ENCODE peak calls at places on chromosomes 7 and 10, in seven cellular contexts. L is HepG2, A is sigmoid colon, J is cardiac muscle cell, T is tibial artery, B is tibial nerve, H is H9. K is an unnamed sample.
A peak's percentile ranks its signal among the peaks of the same experiment; 100 is the strongest.

GRCh38 chr7:1647961-1648631 is 22.0 kb upstream of the ELFN1 start:
- DNase-seq in L (no peak), A (no peak), J (peak; percentile 87), T (peak; percentile 78), B (no peak), H (no peak), K (no peak)

GRCh38 chr7:142612264-142612881 is 136.9 kb upstream of the PRSS1 start:
- DNase-seq in L (no peak), A (no peak), J (no peak), T (no peak), B (no peak), H (no peak), K (no peak)

GRCh38 chr10:34647848-34648247 is 167.2 kb downstream of the PARD3 start:
- DNase-seq in L (no peak), A (no peak), J (no peak), T (no peak), B (no peak), H (no peak), K (no peak)

GRCh38 chr7:99372275-99373085 is 2.0 kb upstream of the ARPC1B start:
- DNase-seq in L (peak; percentile 97), A (peak; percentile 71), J (peak; percentile 87), T (no peak), B (no peak), H (no peak), K (peak; percentile 74)

GRCh38 chr10:115947104-115947503 is 325.9 kb downstream of the GFRA1 start:
- DNase-seq in L (no peak), A (no peak), J (no peak), T (no peak), B (no peak), H (no peak), K (no peak)

GRCh38 chr7:120097020-120097419 is 176.0 kb upstream of the KCND2 start:
- DNase-seq in L (no peak), A (no peak), J (no peak), T (no peak), B (no peak), H (no peak), K (no peak)

GRCh38 chr10:80275135-80275498 is 14.3 kb downstream of the MAT1A start:
- DNase-seq in L (no peak), A (no peak), J (no peak), T (no peak), B (no peak), H (no peak), K (no peak)

GRCh38 chr7:63899691-63900393 is 98.8 kb upstream of the ZNF722 start:
- DNase-seq in L (no peak), A (peak; percentile 76), J (no peak), T (peak; percentile 87), B (peak; percentile 60), H (no peak), K (peak; percentile 86)

GRCh38 chr7:141737836-141738591 is at the start of gene SSBP1:
- DNase-seq in L (peak; percentile 94), A (peak; percentile 94), J (peak; percentile 96), T (peak; percentile 94), B (peak; percentile 69), H (peak; percentile 94), K (peak; percentile 94)

GRCh38 chr7:74627699-74628411 is 29.7 kb upstream of the GTF2I start:
- DNase-seq in L (peak; percentile 93), A (peak; percentile 74), J (peak; percentile 70), T (no peak), B (no peak), H (peak; percentile 47), K (peak; percentile 66)

GRCh38 chr10:91051834-91052233 is 130.9 kb upstream of the ANKRD1 start:
- DNase-seq in L (no peak), A (peak; percentile 72), J (no peak), T (no peak), B (peak; percentile 33), H (no peak), K (no peak)

GRCh38 chr7:150943453-150943814 is 34.7 kb downstream of the KCNH2 start:
- DNase-seq in L (no peak), A (peak; percentile 46), J (no peak), T (no peak), B (no peak), H (no peak), K (no peak)

GRCh38 chr10:62043493-62043938 is 142.0 kb downstream of the ARID5B start:
- DNase-seq in L (no peak), A (no peak), J (no peak), T (no peak), B (no peak), H (no peak), K (no peak)

GRCh38 chr10:65911431-65911830 is 1014.4 kb upstream of the LRRTM3 start:
- DNase-seq in L (no peak), A (no peak), J (no peak), T (no peak), B (no peak), H (no peak), K (no peak)

GRCh38 chr10:114635101-114635500 is 23.0 kb downstream of the ABLIM1 start:
- DNase-seq in L (no peak), A (no peak), J (peak; percentile 24), T (no peak), B (no peak), H (no peak), K (no peak)

GRCh38 chr10:114631678-114632417 is 26.2 kb downstream of the ABLIM1 start:
- DNase-seq in L (peak; percentile 76), A (peak; percentile 67), J (peak; percentile 77), T (no peak), B (no peak), H (peak; percentile 55), K (no peak)

GRCh38 chr10:114635797-114636550 is 22.1 kb downstream of the ABLIM1 start:
- DNase-seq in L (no peak), A (no peak), J (no peak), T (no peak), B (no peak), H (no peak), K (no peak)

GRCh38 chr10:114632869-114633715 is 25.0 kb downstream of the ABLIM1 start:
- DNase-seq in L (peak; percentile 43), A (peak; percentile 68), J (peak; percentile 80), T (peak; percentile 80), B (no peak), H (no peak), K (peak; percentile 48)

DNA sequence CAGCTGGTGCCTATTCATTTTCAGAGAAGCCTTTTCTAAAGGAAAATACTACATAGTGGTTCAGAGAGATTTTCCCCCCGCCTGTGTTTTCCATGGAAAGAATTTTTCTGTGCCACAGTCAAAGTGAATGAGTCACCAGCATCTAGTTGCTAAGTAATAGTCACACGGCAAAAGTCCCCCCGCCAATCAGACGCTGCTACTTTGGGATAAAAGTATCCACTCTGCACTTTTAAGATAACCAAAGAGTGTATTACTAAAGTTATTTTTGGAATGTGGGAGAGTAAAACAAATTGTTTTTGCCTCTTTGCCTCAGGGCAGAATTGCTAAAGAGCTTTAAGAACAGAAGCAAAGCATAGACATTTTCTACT is 23.5 kb downstream of the ABLIM1 start:
- DNase-seq in L (peak; percentile 62), A (peak; percentile 82), J (peak; percentile 86), T (peak; percentile 86), B (peak; percentile 45), H (no peak), K (peak; percentile 79)
- H3K4me1 ChIP-seq in L (peaks cover 46% of the 10 kb centered on the region), A (peaks cover 39% of the 10 kb centered on the region), J (peaks cover 71% of the 10 kb centered on the region), T (peaks cover 30% of the 10 kb centered on the region), B (peaks cover 18% of the 10 kb centered on the region), H (peaks cover 4% of the 10 kb centered on the region), K (peaks cover 16% of the 10 kb centered on the region)

GRCh38 chr10:112791447-112791846 is 158.6 kb upstream of the TCF7L2 start:
- DNase-seq in L (no peak), A (no peak), J (no peak), T (no peak), B (no peak), H (no peak), K (no peak)

GRCh38 chr10:112789248-112789647 is 160.8 kb upstream of the TCF7L2 start:
- DNase-seq in L (no peak), A (no peak), J (no peak), T (no peak), B (no peak), H (no peak), K (no peak)

GRCh38 chr10:112792487-112793196 is 157.4 kb upstream of the TCF7L2 start:
- DNase-seq in L (no peak), A (peak; percentile 86), J (no peak), T (peak; percentile 86), B (no peak), H (no peak), K (no peak)

GRCh38 chr10:112790030-112790429 is 160.0 kb upstream of the TCF7L2 start:
- DNase-seq in L (no peak), A (no peak), J (no peak), T (no peak), B (no peak), H (no peak), K (no peak)

DNA sequence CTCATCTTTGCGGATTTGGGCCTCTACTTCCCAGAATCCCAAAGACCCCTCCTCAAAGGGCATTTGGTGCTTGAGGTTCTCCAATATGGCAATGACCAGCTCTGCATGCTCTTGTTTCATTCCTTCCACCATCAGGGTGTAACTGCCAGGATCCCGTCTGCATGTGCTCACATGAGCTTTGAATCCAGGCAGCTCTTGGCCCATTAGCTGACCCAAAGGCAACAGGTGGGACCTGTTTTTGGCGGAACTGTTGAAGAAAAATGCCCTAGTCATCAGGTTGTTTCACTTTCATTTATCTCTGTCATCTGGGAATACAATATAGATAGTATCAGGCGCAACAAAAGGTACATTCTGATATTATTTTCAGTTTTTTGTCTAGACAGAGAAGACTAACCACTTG is 159.1 kb upstream of the TCF7L2 start:
- DNase-seq in L (no peak), A (no peak), J (no peak), T (no peak), B (no peak), H (no peak), K (peak; percentile 16)
- H3K27ac ChIP-seq in L (no peak overlapping the region), A (no peak overlapping the region), J (no peak overlapping the region), T (no peak overlapping the region), B (no peak overlapping the region), H (no peak overlapping the region), K (no peak overlapping the region)

DNA sequence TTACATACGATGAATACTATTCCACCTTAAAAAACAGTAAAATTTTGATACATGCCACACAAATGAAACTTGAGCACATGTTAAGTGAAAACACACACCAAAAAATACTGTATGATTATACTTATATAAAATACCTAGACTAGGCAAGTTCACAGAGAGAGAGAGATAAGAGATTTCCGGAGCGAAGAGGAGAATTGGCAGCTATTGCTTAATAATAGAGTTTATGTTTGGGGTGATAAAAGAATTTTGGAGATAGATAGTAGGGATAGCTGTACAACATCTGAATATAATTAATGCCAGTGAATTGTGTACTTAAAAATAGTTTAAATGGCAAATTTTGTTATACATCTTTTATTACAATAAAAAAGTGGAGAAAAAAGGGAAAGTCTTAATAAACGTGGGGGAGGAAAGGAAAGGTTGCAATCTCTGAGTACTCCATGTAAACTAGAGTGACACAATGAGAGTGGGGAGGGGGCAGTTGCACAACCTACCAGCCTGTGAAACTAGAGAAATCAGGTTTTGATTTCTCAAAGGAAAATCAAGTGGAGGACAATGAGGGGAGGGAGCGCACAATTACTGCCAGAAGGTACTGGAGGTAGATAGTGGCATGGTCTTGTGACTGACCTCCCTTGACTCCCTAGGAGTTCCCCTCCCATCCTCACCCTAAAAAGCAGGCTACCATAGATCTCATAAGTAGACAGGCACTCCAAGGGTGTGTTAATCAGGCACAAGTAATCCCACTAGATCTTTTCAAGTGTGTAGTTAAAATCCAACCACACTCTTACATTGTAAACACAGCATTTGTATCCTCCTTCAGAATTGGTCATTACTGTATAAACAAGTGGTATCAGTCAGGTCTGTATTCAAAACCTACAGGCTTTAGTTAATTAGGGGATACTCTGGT is 31.6 kb upstream of the ANK3 start:
- DNase-seq in L (no peak), A (no peak), J (no peak), T (no peak), B (no peak), H (no peak), K (peak; percentile 42)
- TF ChIP-seq CTCF in L (no peak), A (no peak), J (no peak), T (no peak), B (no peak), H (no peak), K (no peak)

GRCh38 chr7:77569514-77570232 is 32.6 kb downstream of the PTPN12 start:
- DNase-seq in L (no peak), A (no peak), J (no peak), T (no peak), B (no peak), H (no peak), K (no peak)
- H3K4me1 ChIP-seq in L (peaks cover 32% of the 10 kb centered on the region), A (peaks cover 16% of the 10 kb centered on the region), J (peaks cover 16% of the 10 kb centered on the region), T (no peaks in the 10 kb centered on the region), B (peaks cover 8% of the 10 kb centered on the region), H (no peaks in the 10 kb centered on the region), K (peaks cover 8% of the 10 kb centered on the region)

K was measured in lung.